ENCODE peak calls at places on chromosome 15, in four cellular contexts. A is K562, U is H1, G is HepG2. V is an unnamed sample.
A peak's percentile ranks its signal among the peaks of the same experiment; 100 is the strongest.

GRCh38 chr15:61186905-61187865 is 41.9 kb downstream of the RORA start:
- DNase-seq in A (no peak), U (no peak), G (no peak), V (no peak)

GRCh38 chr15:38391186-38391585 is 62.7 kb upstream of the FAM98B start:
- DNase-seq in A (no peak), U (no peak), G (no peak), V (no peak)

GRCh38 chr15:81338422-81339007 is 14.6 kb upstream of the STARD5 start:
- DNase-seq in A (no peak), U (no peak), G (no peak), V (peak; percentile 2)

GRCh38 chr15:55799287-55800212 is 56.6 kb upstream of the PRTG start:
- DNase-seq in A (peak; percentile 60), U (no peak), G (peak; percentile 46), V (peak; percentile 32)

GRCh38 chr15:50911001-50911400 is 2.5 kb downstream of the AP4E1 start:
- DNase-seq in A (no peak), U (no peak), G (no peak), V (no peak)

GRCh38 chr15:35991386-35991785 is 445.4 kb upstream of the DPH6 start:
- DNase-seq in A (no peak), U (no peak), G (no peak), V (no peak)

GRCh38 chr15:101386006-101386405 is 91.0 kb upstream of the SNRPA1 start:
- DNase-seq in A (no peak), U (no peak), G (no peak), V (no peak)

GRCh38 chr15:56042982-56043980 is 49.9 kb upstream of the NEDD4 start:
- DNase-seq in A (no peak), U (no peak), G (peak; percentile 52), V (no peak)

GRCh38 chr15:84685304-84685703 is 27.3 kb upstream of the NMB start:
- DNase-seq in A (no peak), U (no peak), G (no peak), V (peak; percentile 50)

GRCh38 chr15:72358532-72359180 is 17.2 kb downstream of the HEXA start:
- DNase-seq in A (peak; percentile 20), U (no peak), G (peak; percentile 83), V (no peak)

GRCh38 chr15:44485880-44486279 is 51.1 kb upstream of the EIF3J start:
- DNase-seq in A (no peak), U (no peak), G (no peak), V (no peak)

GRCh38 chr15:23570466-23570865 is 5.0 kb downstream of the MKRN3 start:
- DNase-seq in A (no peak), U (no peak), G (peak; percentile 68), V (peak; percentile 8)

GRCh38 chr15:60126661-60127060 is 122.5 kb downstream of the FOXB1 start:
- DNase-seq in A (no peak), U (no peak), G (no peak), V (no peak)

GRCh38 chr15:64883097-64883581 is 28.6 kb upstream of the ANKDD1A start:
- DNase-seq in A (no peak), U (no peak), G (no peak), V (no peak)

GRCh38 chr15:66588971-66589370 is 23.2 kb upstream of the LCTL start:
- DNase-seq in A (no peak), U (no peak), G (no peak), V (peak; percentile 42)

GRCh38 chr15:52306270-52306669 is 10.7 kb upstream of the MYO5C start:
- DNase-seq in A (no peak), U (no peak), G (no peak), V (no peak)

GRCh38 chr15:80424381-80424780 is 20.2 kb downstream of the ARNT2 start:
- DNase-seq in A (no peak), U (no peak), G (no peak), V (no peak)

GRCh38 chr15:37824717-37825382 is 109.6 kb upstream of the TMCO5A start:
- DNase-seq in A (peak; percentile 7), U (no peak), G (peak; percentile 2), V (peak; percentile 21)

DNA sequence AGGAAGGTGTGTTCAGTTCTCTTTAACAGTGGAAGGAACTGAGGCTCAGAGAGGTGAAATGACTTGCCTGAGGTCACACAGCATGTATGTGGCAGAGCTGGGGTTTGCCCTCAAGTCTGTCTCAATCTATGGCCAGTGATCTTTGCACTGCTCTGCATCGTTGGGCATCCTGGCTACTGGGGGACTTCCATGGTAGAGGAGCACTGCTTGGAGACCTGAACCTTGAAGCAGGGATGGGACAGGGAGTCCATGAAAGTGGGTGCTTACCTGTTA is 2.0 kb downstream of the CORO2B start:
- DNase-seq in A (no peak), U (no peak), G (no peak), V (no peak)
- H3K27me3 ChIP-seq in A (peaks cover 17% of the 10 kb centered on the region), U (peaks cover 31% of the 10 kb centered on the region), G (peaks cover 51% of the 10 kb centered on the region), V (no peaks in the 10 kb centered on the region)

GRCh38 chr15:68644088-68644904 is 65.5 kb downstream of the CORO2B start:
- DNase-seq in A (peak; percentile 22), U (no peak), G (no peak), V (peak; percentile 22)
- TF ChIP-seq CTCF in A (no peak), U (no peak), G (no peak), V (no peak)

GRCh38 chr15:40510201-40510600 is 39.4 kb downstream of the CHST14 start:
- DNase-seq in A (no peak), U (no peak), G (no peak), V (no peak)

GRCh38 chr15:40508216-40508615 is 37.4 kb downstream of the CHST14 start:
- DNase-seq in A (no peak), U (no peak), G (no peak), V (no peak)

GRCh38 chr15:40511093-40511471 is 40.3 kb downstream of the CHST14 start:
- DNase-seq in A (no peak), U (no peak), G (no peak), V (no peak)

GRCh38 chr15:40512440-40512839 is 41.7 kb downstream of the CHST14 start:
- DNase-seq in A (no peak), U (no peak), G (no peak), V (no peak)

DNA sequence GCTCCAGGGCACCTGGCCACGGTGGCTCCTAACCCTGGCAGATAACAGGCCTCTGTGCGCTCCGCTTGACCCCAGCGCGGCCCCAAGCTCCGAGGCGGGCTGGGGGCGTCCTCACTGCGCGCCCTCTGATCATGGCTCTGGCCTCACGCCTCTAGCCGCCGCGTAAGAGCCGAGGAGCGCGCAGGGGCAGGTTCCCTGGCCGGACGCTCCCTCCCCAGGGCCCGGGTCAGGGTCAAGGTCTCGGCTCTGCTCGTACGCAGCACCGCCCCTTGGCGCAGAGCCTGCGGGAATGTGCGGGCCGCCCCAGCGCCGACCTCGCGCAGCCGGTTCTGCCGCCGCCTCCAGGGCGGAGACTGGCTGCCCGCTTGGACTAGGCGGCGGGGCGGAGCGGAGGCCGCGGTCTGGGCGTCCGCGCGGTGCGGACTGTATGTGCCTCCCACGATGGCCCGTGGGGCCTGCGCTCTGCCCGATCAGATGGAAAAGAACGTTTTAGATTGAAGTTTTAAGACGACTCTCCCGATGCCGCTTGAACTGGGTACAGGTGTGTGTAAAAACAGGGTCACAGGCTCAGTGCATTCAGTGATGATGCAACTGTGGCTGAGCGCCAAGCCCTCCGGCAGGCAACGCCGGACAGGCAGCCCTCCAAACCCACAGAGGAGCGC is 40.8 kb downstream of the CHST14 start:
- DNase-seq in A (peak; percentile 91), U (no peak), G (peak; percentile 62), V (no peak)
- TF ChIP-seq FOSL1 in A (no peak), U (no peak), G (no peak), V (no peak)

GRCh38 chr15:89441295-89441762 is 55.1 kb downstream of the RHCG start:
- DNase-seq in A (no peak), U (no peak), G (no peak), V (no peak)
- H3K27me3 ChIP-seq in A (peaks cover 17% of the 10 kb centered on the region), U (no peaks in the 10 kb centered on the region), G (peaks cover 41% of the 10 kb centered on the region), V (no peaks in the 10 kb centered on the region)

GRCh38 chr15:71201471-71201870 is 86.2 kb downstream of the THSD4 start:
- DNase-seq in A (no peak), U (no peak), G (no peak), V (no peak)

GRCh38 chr15:71202712-71203111 is 87.4 kb downstream of the THSD4 start:
- DNase-seq in A (no peak), U (no peak), G (no peak), V (no peak)

GRCh38 chr15:71203573-71204444 is 88.5 kb downstream of the THSD4 start:
- DNase-seq in A (no peak), U (peak; percentile 84), G (no peak), V (no peak)

DNA sequence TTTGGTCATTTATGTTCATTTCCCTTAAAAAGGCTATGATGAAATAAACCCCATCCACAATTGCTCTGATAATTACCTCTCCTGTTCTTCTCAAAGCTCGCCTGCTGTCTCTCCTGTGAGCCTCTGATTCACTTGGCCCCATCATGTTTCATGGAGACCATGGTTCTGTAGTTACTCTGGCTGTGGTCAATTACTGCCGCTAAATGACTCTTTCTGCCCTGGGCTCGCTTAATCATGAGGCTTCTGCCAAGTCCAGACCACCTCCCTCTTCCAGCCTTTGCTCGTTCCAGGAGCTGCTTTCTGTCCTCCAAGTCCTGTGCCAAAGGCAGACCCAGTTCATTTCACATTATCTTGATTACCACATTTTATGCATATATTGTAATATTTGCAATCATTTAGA is 91.9 kb downstream of the THSD4 start:
- DNase-seq in A (no peak), U (no peak), G (no peak), V (no peak)
- TF ChIP-seq CTCF in A (no peak), U (no peak), G (no peak), V (no peak)